ENCODE peak calls at places on chromosomes 11 and 22, in four cellular contexts. D is mucosa of descending colon, P is cardiac muscle cell, M is thoracic aorta. O is an unnamed sample. For H3K4me1, the result is how much of the 10 kb centered on the place peaks cover.

GRCh38 chr22:40387758-40388157 is 17.4 kb downstream of the SGSM3 start:
- DNase-seq in D (no peak), P (no peak), M (no peak), O (no peak)

GRCh38 chr11:73348838-73349237 is 27.4 kb upstream of the RELT start:
- DNase-seq in D (no peak), P (no peak), M (no peak), O (no peak)

GRCh38 chr22:37547249-37547741 is 13.0 kb upstream of the CDC42EP1 start:
- DNase-seq in D (no peak), P (peak), M (no peak), O (no peak)

GRCh38 chr11:94597896-94598295 is 30.7 kb downstream of the PIWIL4 start:
- DNase-seq in D (no peak), P (peak), M (no peak), O (no peak)

GRCh38 chr11:6402561-6402981 is 12.3 kb downstream of the SMPD1 start:
- DNase-seq in D (no peak), P (no peak), M (no peak), O (no peak)

GRCh38 chr11:92225206-92225562 is 566 bp downstream of the FAT3 start:
- DNase-seq in D (no peak), P (no peak), M (no peak), O (no peak)

GRCh38 chr11:6557063-6557462 is 46.4 kb downstream of the RRP8 start:
- DNase-seq in D (no peak), P (no peak), M (no peak), O (no peak)

GRCh38 chr11:112795896-112796686 is 165.1 kb upstream of the NCAM1 start:
- DNase-seq in D (no peak), P (no peak), M (no peak), O (no peak)

GRCh38 chr22:46103181-46103580 is 47.1 kb upstream of the PPARA start:
- DNase-seq in D (no peak), P (no peak), M (no peak), O (no peak)
- H3K4me1 ChIP-seq in D (under half), P (under half), M (half or more), O (half or more)

GRCh38 chr11:7910389-7910788 is 20.7 kb downstream of the OR10A6 start:
- DNase-seq in D (no peak), P (no peak), M (no peak), O (no peak)

GRCh38 chr11:7907121-7907520 is 23.9 kb downstream of the OR10A6 start:
- DNase-seq in D (no peak), P (no peak), M (no peak), O (no peak)

GRCh38 chr11:7906481-7906880 is 24.6 kb downstream of the OR10A6 start:
- DNase-seq in D (no peak), P (no peak), M (no peak), O (no peak)

GRCh38 chr11:7911011-7911410 is 20.1 kb downstream of the OR10A6 start:
- DNase-seq in D (no peak), P (no peak), M (no peak), O (no peak)

GRCh38 chr11:7909585-7910325 is 21.3 kb downstream of the OR10A6 start:
- DNase-seq in D (no peak), P (no peak), M (no peak), O (no peak)
- H3K4me1 ChIP-seq in D (under half), P (under half), M (under half), O (under half)

DNA sequence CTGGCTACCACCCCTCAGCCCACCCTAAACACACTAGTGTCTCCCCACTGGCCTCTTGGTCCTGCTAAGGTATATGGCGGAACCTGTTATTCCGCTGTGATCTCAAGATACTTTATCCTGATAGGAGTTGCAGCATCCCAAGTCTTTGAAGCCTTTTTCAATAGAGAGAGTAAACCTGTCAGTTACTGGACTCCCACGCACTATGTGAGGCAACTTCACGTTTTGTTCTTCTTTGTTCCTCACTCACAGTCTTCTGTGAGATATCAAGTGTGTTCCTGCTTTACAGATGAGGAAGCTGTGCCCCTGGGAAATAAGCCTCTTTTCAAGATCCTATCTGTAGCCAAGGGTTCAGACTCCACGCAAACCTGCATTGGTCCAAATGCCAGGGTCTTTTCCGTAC is 127.8 kb downstream of the MYO18B start:
- DNase-seq in D (no peak), P (no peak), M (no peak), O (no peak)
- H3K4me1 ChIP-seq in D (under half), P (under half), M (under half), O (under half)

DNA sequence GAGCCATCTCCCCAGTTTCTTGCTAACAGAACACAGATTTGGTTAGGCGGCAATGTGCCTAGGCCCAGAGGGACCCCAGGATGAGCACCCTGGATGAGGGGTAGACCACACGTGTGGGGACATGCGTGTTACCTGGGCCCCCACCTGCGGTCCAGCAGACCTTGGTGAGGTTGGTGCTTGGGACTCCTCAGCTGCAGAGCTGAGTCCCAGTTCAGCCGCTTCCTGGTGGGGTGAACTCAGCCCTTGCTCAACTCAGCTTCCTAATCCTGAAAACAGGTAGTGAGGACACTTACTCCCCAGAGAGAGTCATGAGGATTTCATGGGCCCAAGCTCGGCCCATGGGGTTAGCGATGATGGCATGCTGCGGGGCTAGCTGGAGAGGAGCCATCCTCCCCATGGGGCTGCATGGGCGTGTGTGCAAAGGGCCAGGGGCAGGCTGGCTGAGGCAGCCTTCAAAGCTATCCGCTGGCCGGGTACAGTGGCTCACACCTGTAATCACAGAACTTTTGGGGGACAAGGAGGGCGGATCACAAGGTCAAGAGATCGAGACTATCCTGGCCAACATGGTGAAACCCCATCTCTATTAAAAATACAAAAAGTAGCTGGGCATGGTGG is 46.9 kb upstream of the SHISAL1 start:
- DNase-seq in D (peak), P (no peak), M (no peak), O (peak)
- H3K4me1 ChIP-seq in D (under half), P (under half), M (under half), O (under half)

DNA sequence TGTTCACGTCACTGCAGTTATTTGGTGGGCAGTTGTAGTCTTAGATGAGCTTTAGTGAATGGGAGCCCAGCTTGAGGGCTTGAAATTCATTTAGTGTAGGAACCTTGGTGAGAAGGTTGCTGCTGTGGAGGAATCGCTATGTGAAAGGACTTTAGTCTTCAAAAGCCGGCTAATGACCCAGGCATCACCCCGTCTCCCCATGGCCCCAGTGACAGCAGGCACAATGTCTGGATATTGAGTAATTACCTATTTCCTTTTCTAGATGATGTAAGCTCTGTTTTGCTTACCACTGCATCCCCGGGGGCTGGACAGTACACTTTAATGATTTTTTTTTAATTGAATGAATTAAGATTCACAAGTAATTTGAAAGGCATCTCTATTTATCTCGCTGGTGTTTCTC is 283.2 kb downstream of the ST3GAL4 start:
- DNase-seq in D (no peak), P (no peak), M (no peak), O (no peak)
- H3K4me1 ChIP-seq in D (under half), P (under half), M (under half), O (under half)

DNA sequence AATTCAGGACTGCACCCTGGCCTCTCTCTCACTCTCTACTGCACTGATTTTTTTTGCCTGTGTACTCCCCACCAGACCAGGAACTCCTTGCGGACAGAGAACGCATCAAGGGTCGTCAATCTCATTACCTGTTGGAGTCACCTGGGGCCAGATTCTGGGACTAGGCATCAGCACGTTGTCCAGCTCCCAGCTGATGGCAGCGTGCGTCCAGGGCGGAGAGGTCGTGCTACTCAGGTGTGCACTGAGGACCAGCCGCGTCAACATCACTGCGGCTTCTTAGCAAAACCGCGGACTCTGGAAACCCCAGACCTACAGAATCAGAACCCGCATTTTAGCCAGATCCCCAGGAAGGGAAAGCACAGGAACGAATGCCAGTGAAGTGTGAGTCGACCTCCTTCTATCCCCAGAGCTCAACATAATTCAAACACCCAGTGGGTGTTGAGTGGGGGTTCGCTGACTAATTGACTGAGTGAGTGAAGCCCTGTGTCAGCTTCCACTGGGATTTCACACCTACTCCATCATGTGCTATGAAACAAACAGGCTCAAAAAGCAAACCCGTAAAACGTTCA is 13.2 kb downstream of the KCNJ5 start:
- DNase-seq in D (no peak), P (no peak), M (no peak), O (no peak)
- H3K4me1 ChIP-seq in D (under half), P (under half), M (under half), O (under half)

O was measured in upper lobe of right lung.